ENCODE peak calls at places on chromosomes 7 and 10, in four cellular contexts. Y is left lung, V is upper lobe of right lung, H is hepatic stellate cell. N is an unnamed sample.

GRCh38 chr7:127907110-127907509 is 124.1 kb downstream of the LRRC4 start:
- DNase-seq in V (no peak), H (no peak), Y (no peak), N (no peak)

GRCh38 chr7:79403879-79404278 is 49.6 kb downstream of the MAGI2 start:
- DNase-seq in H (no peak), V (no peak), Y (no peak), N (no peak)

GRCh38 chr10:12221323-12222298 is 25.6 kb downstream of the CDC123 start:
- DNase-seq in V (no peak), H (no peak), Y (no peak), N (no peak)

GRCh38 chr7:75762350-75762917 is 9.6 kb downstream of the CCL26 start:
- DNase-seq in H (peak), Y (no peak), V (no peak), N (no peak)

GRCh38 chr7:140229591-140230516 is 53.1 kb upstream of the KDM7A start:
- DNase-seq in V (no peak), H (no peak), Y (peak), N (no peak)

GRCh38 chr7:110909102-110909501 is 181.8 kb upstream of the LRRN3 start:
- DNase-seq in H (no peak), V (no peak), Y (no peak), N (no peak)

GRCh38 chr10:71921319-71922027 is 42.7 kb upstream of the CHST3 start:
- DNase-seq in V (no peak), Y (peak), H (no peak), N (no peak)

GRCh38 chr10:123150986-123151738 is 3.0 kb upstream of the BUB3 start:
- DNase-seq in Y (no peak), H (no peak), V (peak), N (no peak)

GRCh38 chr7:139328375-139328774 is 12.8 kb upstream of the FMC1 start:
- DNase-seq in V (no peak), H (peak), Y (no peak), N (no peak)

GRCh38 chr7:52320610-52321009 is 714.8 kb upstream of the POM121L12 start:
- DNase-seq in V (no peak), H (no peak), Y (no peak), N (no peak)

GRCh38 chr7:68417002-68417401 is 1181.3 kb upstream of the AUTS2 start:
- DNase-seq in H (no peak), Y (no peak), V (no peak), N (no peak)

N was measured in RWPE2.